ENCODE peak calls at places on chromosomes 4 and X, in ten cellular contexts. R is lower leg skin, C is uterus, K is suprapubic skin, L is K562, P is right lobe of liver, I is body of pancreas, J is H1, T is heart left ventricle, H is stomach. A is an unnamed sample.
A peak's percentile ranks its signal among the peaks of the same experiment; 100 is the strongest.

GRCh38 chr4:33924239-33924638 is 2320.1 kb downstream of the ARAP2 start:
- DNase-seq in P (no peak), T (no peak), H (no peak), L (no peak), R (no peak), C (no peak), K (no peak), I (no peak), J (no peak), A (no peak)

GRCh38 chr4:128349921-128350320 is 62.3 kb upstream of the PGRMC2 start:
- DNase-seq in L (peak; percentile 18), H (no peak), R (no peak), P (no peak), K (no peak), J (no peak), C (no peak), I (no peak), T (no peak), A (no peak)

GRCh38 chrX:115373308-115373707 is 83.8 kb downstream of the LUZP4 start:
- DNase-seq in T (no peak), K (no peak), L (no peak), J (no peak), H (no peak), P (no peak), I (no peak), R (no peak), C (no peak), A (no peak)

GRCh38 chr4:62912531-62912930 is 1496.7 kb downstream of the TECRL start:
- DNase-seq in R (no peak), J (no peak), K (no peak), P (no peak), I (peak; percentile 13), T (no peak), L (no peak), C (no peak), H (no peak), A (no peak)

GRCh38 chr4:125390126-125390525 is 75.4 kb downstream of the FAT4 start:
- DNase-seq in R (no peak), C (peak; percentile 21), L (no peak), K (no peak), T (peak; percentile 32), I (no peak), P (no peak), J (no peak), H (no peak), A (no peak)

GRCh38 chr4:138821321-138821720 is 194.3 kb upstream of the NOCT start:
- DNase-seq in I (no peak), R (no peak), P (no peak), H (no peak), L (no peak), J (no peak), K (no peak), T (no peak), C (no peak), A (no peak)

GRCh38 chr4:90486346-90486745 is 359.2 kb downstream of the CCSER1 start:
- DNase-seq in R (no peak), K (no peak), H (no peak), L (no peak), J (no peak), C (no peak), I (no peak), P (no peak), T (no peak), A (no peak)

GRCh38 chr4:76920715-76921114 is 22.8 kb upstream of the SOWAHB start:
- DNase-seq in J (no peak), P (no peak), I (no peak), L (no peak), C (no peak), H (no peak), K (no peak), T (no peak), R (no peak), A (no peak)

GRCh38 chr4:47466061-47466785 is 2.7 kb upstream of the COMMD8 start:
- DNase-seq in H (no peak), R (no peak), J (no peak), C (no peak), K (no peak), P (no peak), I (no peak), L (no peak), T (no peak), A (no peak)

GRCh38 chr4:47465008-47465407 is 1.5 kb upstream of the COMMD8 start:
- DNase-seq in T (no peak), H (no peak), P (no peak), R (no peak), C (no peak), I (no peak), J (no peak), L (no peak), K (no peak), A (no peak)

GRCh38 chr4:47462799-47463234 is 685 bp downstream of the COMMD8 start:
- DNase-seq in C (no peak), K (no peak), J (no peak), R (no peak), I (no peak), H (no peak), P (no peak), L (no peak), T (no peak), A (no peak)

GRCh38 chr4:47468686-47469365 is 5.3 kb upstream of the COMMD8 start:
- DNase-seq in L (no peak), P (no peak), K (no peak), I (no peak), H (no peak), J (no peak), C (no peak), T (no peak), R (no peak), A (no peak)

DNA sequence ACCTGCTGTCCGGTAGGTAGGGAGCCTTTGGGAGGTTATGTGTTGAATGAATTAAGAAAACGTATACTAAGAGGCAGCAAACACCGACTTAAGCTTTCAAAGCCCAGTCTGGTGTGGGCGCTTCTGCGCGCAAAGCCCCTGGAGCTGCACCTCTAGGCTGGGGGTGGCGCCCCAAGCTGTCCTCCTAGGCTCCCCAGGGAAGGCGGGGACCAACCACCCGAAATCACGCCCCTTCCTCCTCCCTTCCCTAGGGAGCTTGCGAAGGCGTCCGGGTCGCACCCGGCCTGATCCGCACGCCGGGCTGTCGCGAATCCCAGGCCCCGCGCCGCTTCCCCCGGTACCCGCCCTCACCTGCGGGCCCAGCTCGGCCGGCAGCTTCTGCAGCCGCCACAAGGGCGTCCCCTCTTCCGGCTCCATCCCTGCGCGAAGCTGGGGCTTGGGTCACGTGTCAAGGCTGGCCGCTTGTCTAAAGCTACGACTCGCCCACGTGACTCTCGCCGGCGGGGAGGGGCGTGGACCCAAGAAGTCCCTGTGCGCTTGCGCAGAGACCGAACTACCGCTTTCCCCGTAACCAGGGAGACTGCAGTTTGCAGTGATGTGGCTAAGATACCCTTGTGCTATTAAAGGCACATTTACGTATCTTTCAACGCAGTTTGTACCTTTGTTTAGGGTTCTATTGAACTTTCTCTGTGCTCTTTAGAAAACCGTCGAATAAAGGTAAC is at the start of gene COMMD8:
- DNase-seq in T (peak; percentile 97), H (peak; percentile 97), P (peak; percentile 97), R (peak; percentile 99), C (peak; percentile 97), K (peak; percentile 99), J (peak; percentile 96), I (peak; percentile 98), L (peak; percentile 94), A (peak; percentile 95)
- TF ChIP-seq POLR2A in T (no peak), H (no peak), P (peak; percentile 49), R (no peak), C (peak; percentile 69), K (no peak), J (peak; percentile 33), I (no peak), L (peak; percentile 78), A (peak; percentile 51)

DNA sequence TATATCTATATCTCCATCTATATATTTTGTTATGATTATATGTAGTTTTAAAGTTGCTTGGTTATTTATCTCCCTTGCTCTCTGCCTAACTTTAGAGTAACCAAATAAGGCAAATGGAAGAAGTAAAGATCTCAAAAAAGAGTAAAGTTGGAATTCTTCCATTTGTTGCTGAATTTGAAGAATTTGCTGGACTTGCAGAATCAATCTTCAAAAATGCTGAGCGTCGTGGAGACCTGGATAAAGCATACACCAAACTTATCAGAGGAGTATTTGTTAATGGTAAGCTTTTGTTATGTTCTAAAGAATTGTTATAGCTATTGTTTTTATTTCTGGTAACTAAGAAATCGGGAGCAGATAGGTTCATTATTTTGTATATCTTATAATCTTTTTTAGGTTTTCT is 43.2 kb downstream of the EXOC1 start:
- DNase-seq in C (no peak), T (no peak), L (no peak), K (no peak), H (no peak), J (no peak), R (no peak), I (no peak), P (no peak), A (no peak)
- TF ChIP-seq POLR2A in C (no peak), T (no peak), L (no peak), K (no peak), H (no peak), J (no peak), R (no peak), I (no peak), P (no peak), A (no peak)

GRCh38 chr4:29307755-29308154 is 1412.4 kb upstream of the PCDH7 start:
- DNase-seq in L (no peak), C (no peak), J (no peak), P (no peak), K (no peak), T (no peak), H (no peak), I (no peak), R (no peak), A (no peak)

GRCh38 chr4:29310252-29310651 is 1409.9 kb upstream of the PCDH7 start:
- DNase-seq in I (no peak), H (no peak), L (no peak), J (no peak), P (no peak), T (no peak), C (no peak), R (no peak), K (no peak), A (no peak)

GRCh38 chr4:29307256-29307655 is 1412.9 kb upstream of the PCDH7 start:
- DNase-seq in R (no peak), P (no peak), H (no peak), K (no peak), C (no peak), T (no peak), L (no peak), J (no peak), I (no peak), A (no peak)

GRCh38 chr4:29309050-29309449 is 1411.1 kb upstream of the PCDH7 start:
- DNase-seq in R (no peak), H (no peak), K (no peak), C (no peak), P (no peak), L (no peak), J (no peak), T (no peak), I (no peak), A (no peak)

DNA sequence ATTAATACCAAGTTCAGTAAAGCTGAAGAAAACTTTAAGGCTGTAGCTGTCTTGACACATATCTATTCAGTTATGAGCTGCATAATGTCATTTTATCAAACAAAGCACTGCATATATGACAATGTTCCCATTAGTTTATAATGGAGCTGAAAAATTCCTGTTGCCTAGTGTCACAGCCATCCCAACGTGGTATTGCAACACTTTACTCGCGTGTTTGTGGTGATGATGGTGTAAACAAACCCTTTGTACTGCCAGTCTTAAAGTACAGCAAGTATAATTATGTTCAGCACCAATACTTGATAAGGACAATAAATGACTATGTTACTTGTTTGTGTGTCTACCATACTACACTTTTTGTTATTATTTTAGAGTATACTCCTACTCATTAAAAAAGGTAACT is 1415.6 kb upstream of the PCDH7 start:
- DNase-seq in P (peak; percentile 54), L (no peak), T (no peak), C (no peak), K (no peak), H (no peak), R (no peak), I (no peak), J (no peak), A (no peak)
- TF ChIP-seq POLR2A in P (no peak), L (no peak), T (no peak), C (no peak), K (no peak), H (no peak), R (no peak), I (no peak), J (no peak), A (no peak)

GRCh38 chrX:136870064-136870463 is 10.5 kb downstream of the RBMX start:
- DNase-seq in L (no peak), H (no peak), I (no peak), C (no peak), P (no peak), T (no peak), R (no peak), J (no peak), K (no peak), A (no peak)

GRCh38 chrX:136867518-136867917 is 13.0 kb downstream of the RBMX start:
- DNase-seq in P (no peak), L (no peak), C (no peak), H (no peak), R (no peak), J (no peak), T (no peak), K (no peak), I (no peak), A (no peak)

GRCh38 chrX:136867096-136867491 is 13.4 kb downstream of the RBMX start:
- DNase-seq in I (no peak), H (no peak), C (no peak), K (no peak), J (no peak), L (no peak), T (no peak), P (no peak), R (no peak), A (no peak)

GRCh38 chrX:136866337-136867095 is 14.0 kb downstream of the RBMX start:
- DNase-seq in P (no peak), C (no peak), I (no peak), L (no peak), R (no peak), H (no peak), J (no peak), T (no peak), K (no peak), A (peak; percentile 43)

DNA sequence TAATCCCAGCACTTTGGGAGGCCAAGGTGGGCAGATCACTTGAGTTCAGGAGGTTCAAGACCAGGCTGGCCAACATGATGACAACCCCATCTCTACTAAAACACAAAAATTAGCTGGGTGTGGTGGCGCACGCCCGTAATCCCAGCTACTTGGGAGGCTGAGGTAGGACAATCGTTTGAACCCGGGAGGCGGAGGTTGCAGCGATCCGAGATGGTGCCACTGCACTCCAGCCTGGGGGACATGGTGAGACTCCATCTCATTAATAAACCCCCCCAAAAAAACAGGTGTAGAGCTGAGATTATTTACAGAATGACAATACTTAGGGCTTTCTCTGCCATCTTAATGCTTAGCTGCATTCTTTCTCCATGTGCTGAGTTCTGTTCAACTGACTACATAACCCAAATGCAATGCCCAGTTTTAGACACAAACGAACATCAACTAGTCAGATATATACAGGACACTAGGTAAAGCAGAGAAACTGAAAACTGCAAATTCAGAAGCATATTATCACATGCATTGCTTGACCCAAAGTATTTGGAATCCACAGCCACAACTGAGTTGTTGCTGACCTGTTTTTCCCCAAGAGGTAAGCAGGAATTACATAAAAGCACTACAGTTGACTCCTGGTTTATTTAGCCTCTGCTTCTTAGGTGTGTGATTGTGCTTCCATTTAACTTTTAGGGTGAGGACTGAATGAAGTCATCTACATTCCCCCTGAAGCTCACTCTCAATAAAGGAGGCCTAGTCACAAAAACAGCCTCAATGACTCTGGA is 12.1 kb downstream of the RBMX start:
- DNase-seq in J (no peak), R (no peak), K (no peak), P (no peak), L (no peak), C (no peak), H (no peak), T (no peak), I (no peak), A (no peak)
- TF ChIP-seq POLR2A in J (peak; percentile 61), R (no peak), K (no peak), P (no peak), L (peak; percentile 73), C (no peak), H (no peak), T (no peak), I (no peak), A (no peak)